ENCODE peak calls at places on chromosome 19, in six cellular contexts. One of them, this sample, is unnamed.

GRCh38 chr19:488505-489417 is 7.5 kb upstream of the MADCAM1 start:
- DNase-seq in astrocyte of the spinal cord: peak
- DNase-seq in MM.1S: peak
- DNase-seq in AG09309: peak
- DNase-seq in fibroblast of the aortic adventitia: peak
- DNase-seq in dorsolateral prefrontal cortex: peak
- DNase-seq in this sample: peak

GRCh38 chr19:44803442-44804428 is 5.2 kb upstream of the BCAM start:
- DNase-seq in astrocyte of the spinal cord: no peak
- DNase-seq in MM.1S: no peak
- DNase-seq in AG09309: no peak
- DNase-seq in fibroblast of the aortic adventitia: no peak
- DNase-seq in dorsolateral prefrontal cortex: no peak
- DNase-seq in this sample: no peak

GRCh38 chr19:50972795-50973376 is 3.5 kb upstream of the KLK6 start:
- DNase-seq in astrocyte of the spinal cord: no peak
- DNase-seq in MM.1S: no peak
- DNase-seq in AG09309: no peak
- DNase-seq in fibroblast of the aortic adventitia: no peak
- DNase-seq in dorsolateral prefrontal cortex: no peak
- DNase-seq in this sample: no peak

GRCh38 chr19:50300814-50301606 is 28.2 kb downstream of the KCNC3 start:
- DNase-seq in astrocyte of the spinal cord: peak
- DNase-seq in MM.1S: no peak
- DNase-seq in AG09309: peak
- DNase-seq in fibroblast of the aortic adventitia: peak
- DNase-seq in dorsolateral prefrontal cortex: no peak
- DNase-seq in this sample: no peak

GRCh38 chr19:39084732-39085080 is 538 bp downstream of the ACP7 start:
- DNase-seq in astrocyte of the spinal cord: no peak
- DNase-seq in MM.1S: no peak
- DNase-seq in AG09309: no peak
- DNase-seq in fibroblast of the aortic adventitia: no peak
- DNase-seq in dorsolateral prefrontal cortex: no peak
- DNase-seq in this sample: no peak

GRCh38 chr19:14472202-14472961 is 2.8 kb downstream of the PTGER1 start:
- DNase-seq in astrocyte of the spinal cord: peak
- DNase-seq in MM.1S: peak
- DNase-seq in AG09309: no peak
- DNase-seq in fibroblast of the aortic adventitia: peak
- DNase-seq in dorsolateral prefrontal cortex: peak
- DNase-seq in this sample: peak

GRCh38 chr19:48862827-48863226 is 5.6 kb downstream of the PLEKHA4 start:
- DNase-seq in astrocyte of the spinal cord: no peak
- DNase-seq in MM.1S: no peak
- DNase-seq in AG09309: no peak
- DNase-seq in fibroblast of the aortic adventitia: no peak
- DNase-seq in dorsolateral prefrontal cortex: peak
- DNase-seq in this sample: no peak

GRCh38 chr19:45439569-45440258 is 16.0 kb upstream of the ERCC1 start:
- DNase-seq in astrocyte of the spinal cord: peak
- DNase-seq in MM.1S: peak
- DNase-seq in AG09309: no peak
- DNase-seq in fibroblast of the aortic adventitia: peak
- DNase-seq in dorsolateral prefrontal cortex: peak
- DNase-seq in this sample: peak

GRCh38 chr19:3284759-3285646 is 60.5 kb downstream of the CELF5 start:
- DNase-seq in astrocyte of the spinal cord: peak
- DNase-seq in MM.1S: no peak
- DNase-seq in AG09309: no peak
- DNase-seq in fibroblast of the aortic adventitia: peak
- DNase-seq in dorsolateral prefrontal cortex: no peak
- DNase-seq in this sample: peak

GRCh38 chr19:872266-872951 is 12.9 kb downstream of the CFD start:
- DNase-seq in astrocyte of the spinal cord: peak
- DNase-seq in MM.1S: peak
- DNase-seq in AG09309: no peak
- DNase-seq in fibroblast of the aortic adventitia: peak
- DNase-seq in dorsolateral prefrontal cortex: no peak
- DNase-seq in this sample: peak

GRCh38 chr19:35436477-35437141 is 11.4 kb upstream of the FFAR2 start:
- DNase-seq in astrocyte of the spinal cord: no peak
- DNase-seq in MM.1S: no peak
- DNase-seq in AG09309: no peak
- DNase-seq in fibroblast of the aortic adventitia: peak
- DNase-seq in dorsolateral prefrontal cortex: no peak
- DNase-seq in this sample: peak

GRCh38 chr19:3464797-3465235 is 15.5 kb downstream of the SMIM24 start:
- DNase-seq in astrocyte of the spinal cord: no peak
- DNase-seq in MM.1S: no peak
- DNase-seq in AG09309: no peak
- DNase-seq in fibroblast of the aortic adventitia: no peak
- DNase-seq in dorsolateral prefrontal cortex: no peak
- DNase-seq in this sample: no peak

DNA sequence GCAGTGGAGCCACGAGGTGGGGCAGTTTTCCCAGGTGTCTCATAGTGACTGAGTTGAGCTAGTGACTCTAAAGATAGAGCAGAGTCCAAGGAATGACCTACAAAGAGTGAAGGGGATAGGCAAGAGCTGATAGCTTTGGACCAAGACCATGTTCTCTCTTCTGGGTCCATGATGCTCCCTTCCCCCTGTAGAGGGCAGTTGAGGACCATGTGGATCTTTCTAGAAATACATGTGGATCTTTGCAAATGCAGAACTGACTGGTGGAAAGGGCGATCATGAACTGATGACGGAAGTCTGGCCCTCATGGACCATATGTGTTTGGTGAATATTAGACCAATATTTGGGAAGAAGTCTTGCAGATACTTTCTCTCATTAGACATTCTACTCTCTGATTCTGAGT is 6.9 kb downstream of the PSG1 start:
- DNase-seq in astrocyte of the spinal cord: no peak
- DNase-seq in MM.1S: no peak
- DNase-seq in AG09309: no peak
- DNase-seq in fibroblast of the aortic adventitia: no peak
- DNase-seq in dorsolateral prefrontal cortex: no peak
- DNase-seq in this sample: no peak
- TF ChIP-seq CTCF in astrocyte of the spinal cord: no peak
- TF ChIP-seq CTCF in MM.1S: no peak
- TF ChIP-seq CTCF in AG09309: peak
- TF ChIP-seq CTCF in fibroblast of the aortic adventitia: peak
- TF ChIP-seq CTCF in dorsolateral prefrontal cortex: no peak
- TF ChIP-seq CTCF in this sample: no peak

GRCh38 chr19:7788933-7789323 is 25.9 kb downstream of the CLEC4M start:
- DNase-seq in astrocyte of the spinal cord: no peak
- DNase-seq in MM.1S: no peak
- DNase-seq in AG09309: no peak
- DNase-seq in fibroblast of the aortic adventitia: no peak
- DNase-seq in dorsolateral prefrontal cortex: no peak
- DNase-seq in this sample: no peak

GRCh38 chr19:7787141-7787540 is 24.1 kb downstream of the CLEC4M start:
- DNase-seq in astrocyte of the spinal cord: no peak
- DNase-seq in MM.1S: no peak
- DNase-seq in AG09309: no peak
- DNase-seq in fibroblast of the aortic adventitia: no peak
- DNase-seq in dorsolateral prefrontal cortex: peak
- DNase-seq in this sample: no peak

GRCh38 chr19:7789447-7789846 is 26.4 kb downstream of the CLEC4M start:
- DNase-seq in astrocyte of the spinal cord: no peak
- DNase-seq in MM.1S: no peak
- DNase-seq in AG09309: no peak
- DNase-seq in fibroblast of the aortic adventitia: no peak
- DNase-seq in dorsolateral prefrontal cortex: no peak
- DNase-seq in this sample: peak

GRCh38 chr19:7787602-7788177 is 24.6 kb downstream of the CLEC4M start:
- DNase-seq in astrocyte of the spinal cord: no peak
- DNase-seq in MM.1S: no peak
- DNase-seq in AG09309: no peak
- DNase-seq in fibroblast of the aortic adventitia: no peak
- DNase-seq in dorsolateral prefrontal cortex: no peak
- DNase-seq in this sample: no peak

GRCh38 chr19:7788178-7788932 is 25.3 kb downstream of the CLEC4M start:
- DNase-seq in astrocyte of the spinal cord: no peak
- DNase-seq in MM.1S: no peak
- DNase-seq in AG09309: no peak
- DNase-seq in fibroblast of the aortic adventitia: no peak
- DNase-seq in dorsolateral prefrontal cortex: peak
- DNase-seq in this sample: no peak
- H3K4me3 ChIP-seq in astrocyte of the spinal cord: no peak
- H3K4me3 ChIP-seq in MM.1S: no peak
- H3K4me3 ChIP-seq in AG09309: no peak
- H3K4me3 ChIP-seq in fibroblast of the aortic adventitia: no peak
- H3K4me3 ChIP-seq in dorsolateral prefrontal cortex: peak
- H3K4me3 ChIP-seq in this sample: no peak

GRCh38 chr19:31402931-31403330 is 53.7 kb upstream of the TSHZ3 start:
- DNase-seq in astrocyte of the spinal cord: no peak
- DNase-seq in MM.1S: no peak
- DNase-seq in AG09309: no peak
- DNase-seq in fibroblast of the aortic adventitia: peak
- DNase-seq in dorsolateral prefrontal cortex: no peak
- DNase-seq in this sample: no peak
- TF ChIP-seq CTCF in astrocyte of the spinal cord: no peak
- TF ChIP-seq CTCF in MM.1S: no peak
- TF ChIP-seq CTCF in AG09309: no peak
- TF ChIP-seq CTCF in fibroblast of the aortic adventitia: no peak
- TF ChIP-seq CTCF in dorsolateral prefrontal cortex: no peak
- TF ChIP-seq CTCF in this sample: no peak

GRCh38 chr19:47240996-47241918 is 10.3 kb upstream of the BBC3 start:
- DNase-seq in astrocyte of the spinal cord: peak
- DNase-seq in MM.1S: peak
- DNase-seq in AG09309: no peak
- DNase-seq in fibroblast of the aortic adventitia: peak
- DNase-seq in dorsolateral prefrontal cortex: peak
- DNase-seq in this sample: peak
- H3K4me3 ChIP-seq in astrocyte of the spinal cord: no peak
- H3K4me3 ChIP-seq in MM.1S: peak
- H3K4me3 ChIP-seq in AG09309: peak
- H3K4me3 ChIP-seq in fibroblast of the aortic adventitia: peak
- H3K4me3 ChIP-seq in dorsolateral prefrontal cortex: peak
- H3K4me3 ChIP-seq in this sample: no peak

GRCh38 chr19:46979103-46979769 is 40.4 kb upstream of the NPAS1 start:
- DNase-seq in astrocyte of the spinal cord: no peak
- DNase-seq in MM.1S: no peak
- DNase-seq in AG09309: no peak
- DNase-seq in fibroblast of the aortic adventitia: no peak
- DNase-seq in dorsolateral prefrontal cortex: no peak
- DNase-seq in this sample: no peak
- TF ChIP-seq CTCF in astrocyte of the spinal cord: peak
- TF ChIP-seq CTCF in MM.1S: no peak
- TF ChIP-seq CTCF in AG09309: no peak
- TF ChIP-seq CTCF in fibroblast of the aortic adventitia: no peak
- TF ChIP-seq CTCF in dorsolateral prefrontal cortex: no peak
- TF ChIP-seq CTCF in this sample: no peak

GRCh38 chr19:8511573-8512101 is 2.3 kb downstream of the ZNF414 start:
- DNase-seq in astrocyte of the spinal cord: no peak
- DNase-seq in MM.1S: no peak
- DNase-seq in AG09309: no peak
- DNase-seq in fibroblast of the aortic adventitia: no peak
- DNase-seq in dorsolateral prefrontal cortex: no peak
- DNase-seq in this sample: no peak

GRCh38 chr19:8513687-8514504 is at the start of gene ZNF414:
- DNase-seq in astrocyte of the spinal cord: peak
- DNase-seq in MM.1S: peak
- DNase-seq in AG09309: peak
- DNase-seq in fibroblast of the aortic adventitia: peak
- DNase-seq in dorsolateral prefrontal cortex: peak
- DNase-seq in this sample: peak

GRCh38 chr19:8512991-8513686 is 828 bp downstream of the ZNF414 start:
- DNase-seq in astrocyte of the spinal cord: no peak
- DNase-seq in MM.1S: no peak
- DNase-seq in AG09309: no peak
- DNase-seq in fibroblast of the aortic adventitia: no peak
- DNase-seq in dorsolateral prefrontal cortex: no peak
- DNase-seq in this sample: no peak

GRCh38 chr19:8510589-8511115 is 3.3 kb downstream of the ZNF414 start:
- DNase-seq in astrocyte of the spinal cord: no peak
- DNase-seq in MM.1S: no peak
- DNase-seq in AG09309: no peak
- DNase-seq in fibroblast of the aortic adventitia: no peak
- DNase-seq in dorsolateral prefrontal cortex: no peak
- DNase-seq in this sample: no peak

GRCh38 chr19:8512115-8512967 is 1.6 kb downstream of the ZNF414 start:
- DNase-seq in astrocyte of the spinal cord: no peak
- DNase-seq in MM.1S: no peak
- DNase-seq in AG09309: no peak
- DNase-seq in fibroblast of the aortic adventitia: no peak
- DNase-seq in dorsolateral prefrontal cortex: no peak
- DNase-seq in this sample: peak
- H3K4me3 ChIP-seq in astrocyte of the spinal cord: no peak
- H3K4me3 ChIP-seq in MM.1S: no peak
- H3K4me3 ChIP-seq in AG09309: no peak
- H3K4me3 ChIP-seq in fibroblast of the aortic adventitia: no peak
- H3K4me3 ChIP-seq in dorsolateral prefrontal cortex: peak
- H3K4me3 ChIP-seq in this sample: no peak

GRCh38 chr19:17162580-17162979 is 52.6 kb upstream of the USE1 start:
- DNase-seq in astrocyte of the spinal cord: no peak
- DNase-seq in MM.1S: no peak
- DNase-seq in AG09309: no peak
- DNase-seq in fibroblast of the aortic adventitia: no peak
- DNase-seq in dorsolateral prefrontal cortex: no peak
- DNase-seq in this sample: no peak
- TF ChIP-seq CTCF in astrocyte of the spinal cord: no peak
- TF ChIP-seq CTCF in MM.1S: no peak
- TF ChIP-seq CTCF in AG09309: no peak
- TF ChIP-seq CTCF in fibroblast of the aortic adventitia: no peak
- TF ChIP-seq CTCF in dorsolateral prefrontal cortex: no peak
- TF ChIP-seq CTCF in this sample: no peak

DNA sequence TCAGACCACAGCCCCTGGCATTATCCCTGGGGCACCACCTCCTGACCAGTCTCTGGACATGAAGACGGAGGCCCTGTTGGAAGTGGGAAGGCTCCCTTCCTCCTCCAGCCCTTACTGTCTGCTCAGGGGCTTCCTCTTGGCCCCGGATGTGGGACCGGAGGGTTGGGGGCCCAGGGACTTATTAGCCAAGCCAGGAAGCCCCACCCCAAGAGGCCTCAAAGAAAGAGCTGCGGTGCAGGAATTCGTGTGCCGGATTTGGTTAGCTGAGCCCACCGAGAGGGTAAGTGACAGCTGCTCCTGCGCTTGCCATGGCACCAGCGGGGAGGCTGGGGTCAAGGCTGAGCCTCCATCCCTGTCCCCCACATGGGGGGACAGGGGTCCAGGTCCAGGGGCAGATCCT is at the start of gene RETN:
- DNase-seq in astrocyte of the spinal cord: no peak
- DNase-seq in MM.1S: no peak
- DNase-seq in AG09309: no peak
- DNase-seq in fibroblast of the aortic adventitia: no peak
- DNase-seq in dorsolateral prefrontal cortex: no peak
- DNase-seq in this sample: no peak
- H3K4me3 ChIP-seq in astrocyte of the spinal cord: no peak
- H3K4me3 ChIP-seq in MM.1S: no peak
- H3K4me3 ChIP-seq in AG09309: no peak
- H3K4me3 ChIP-seq in fibroblast of the aortic adventitia: no peak
- H3K4me3 ChIP-seq in dorsolateral prefrontal cortex: no peak
- H3K4me3 ChIP-seq in this sample: no peak

This sample was measured in GM12865.